ENCODE peak calls at places on chromosome 4, in four cellular contexts. S is GM10248; M is CD4-positive, alpha-beta T cell; T is BJ. Y is an unnamed sample.

GRCh38 chr4:76892001-76892400 is 5.9 kb downstream of the SOWAHB start:
- DNase-seq in S (no peak), M (no peak), T (no peak), Y (no peak)

GRCh38 chr4:189029961-189030360 is 890.7 kb downstream of the TRIML1 start:
- DNase-seq in S (no peak), M (no peak), T (no peak), Y (no peak)

GRCh38 chr4:103046416-103047290 is 27.1 kb upstream of the SLC9B1 start:
- DNase-seq in S (peak), M (peak), T (no peak), Y (peak)

GRCh38 chr4:166165829-166166420 is 292.9 kb downstream of the TLL1 start:
- DNase-seq in S (peak), M (no peak), T (peak), Y (peak)

GRCh38 chr4:107018336-107018735 is 17.8 kb downstream of the DKK2 start:
- DNase-seq in S (no peak), M (no peak), T (no peak), Y (no peak)

GRCh38 chr4:56410247-56410646 is 23.0 kb upstream of the AASDH start:
- DNase-seq in S (no peak), M (no peak), T (peak), Y (no peak)

GRCh38 chr4:169135776-169136175 is 125.7 kb upstream of the CBR4 start:
- DNase-seq in S (no peak), M (no peak), T (no peak), Y (no peak)

GRCh38 chr4:10013722-10014121 is 7.6 kb downstream of the SLC2A9 start:
- DNase-seq in S (peak), M (no peak), T (no peak), Y (peak)

DNA sequence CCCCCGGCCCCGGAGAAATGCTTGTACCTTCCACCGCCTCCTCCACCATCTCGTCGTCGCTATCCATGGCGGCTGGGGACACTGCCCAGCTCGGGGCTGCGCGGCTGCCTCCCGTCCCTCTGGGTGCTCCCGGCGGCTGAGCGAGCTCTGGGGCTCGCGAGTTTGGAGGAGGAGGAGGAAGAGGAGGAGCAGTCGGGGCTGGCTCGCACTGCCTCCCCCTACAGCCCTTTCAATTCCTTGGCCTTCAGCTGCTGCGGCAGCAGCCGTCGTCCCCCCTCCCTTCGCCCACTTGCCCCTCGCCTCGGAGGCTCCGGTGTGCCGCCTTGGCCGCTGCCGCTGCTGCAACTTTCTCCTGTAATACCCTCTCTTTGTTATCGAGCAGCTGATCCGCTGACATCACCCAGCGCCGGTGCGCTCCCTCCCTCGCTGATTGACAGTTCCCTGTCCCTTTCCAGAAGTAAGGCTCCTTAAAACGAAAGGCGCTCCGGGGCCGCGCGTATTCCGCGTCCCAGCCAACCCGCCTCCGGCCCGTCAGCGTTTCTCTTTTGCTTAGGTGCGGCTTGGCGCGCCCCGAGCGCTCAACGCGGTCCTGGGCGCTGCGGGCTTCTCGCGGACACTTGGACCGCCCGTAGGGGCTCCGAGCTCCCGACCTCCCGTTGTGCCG is at the start of gene SETD7:
- DNase-seq in S (peak), M (peak), T (no peak), Y (peak)
- TF ChIP-seq CTCF in S (no peak), M (no peak), T (peak), Y (no peak)

DNA sequence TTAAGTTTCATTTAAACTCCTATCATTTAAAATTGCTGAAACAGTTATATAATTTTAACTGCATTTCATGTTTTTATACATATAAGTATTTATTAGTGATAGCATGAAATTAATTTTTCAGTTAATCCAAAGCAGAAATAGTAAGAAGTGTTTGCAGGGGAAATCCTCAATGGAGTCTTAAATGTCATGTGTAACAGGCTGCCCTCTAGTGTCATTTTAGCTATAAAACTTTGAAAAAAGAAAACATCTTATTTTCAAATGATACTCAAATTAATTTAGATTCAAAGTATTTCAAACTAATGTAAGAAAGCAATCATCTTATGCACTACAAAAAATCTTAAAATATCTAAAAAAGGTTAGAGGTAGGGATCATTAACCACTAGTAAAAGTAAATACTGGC is 27.1 kb downstream of the TAPT1 start:
- DNase-seq in S (no peak), M (no peak), T (no peak), Y (no peak)
- TF ChIP-seq CTCF in S (peak), M (peak), T (peak), Y (peak)

GRCh38 chr4:109294006-109294405 is 8.5 kb downstream of the COL25A1 start:
- DNase-seq in S (no peak), M (no peak), T (no peak), Y (no peak)
- TF ChIP-seq CTCF in S (peak), M (no peak), T (no peak), Y (peak)

GRCh38 chr4:52628974-52629373 is 30.1 kb downstream of the USP46 start:
- DNase-seq in S (no peak), M (no peak), T (no peak), Y (no peak)
- TF ChIP-seq CTCF in S (no peak), M (no peak), T (no peak), Y (no peak)